ENCODE peak calls at places on chromosomes 7 and 10, in nine cellular contexts. Q, R, M, F, E, J, H, O and Y are unnamed samples.
A peak's percentile ranks its signal among the peaks of the same experiment; 100 is the strongest.

GRCh38 chr7:130941322-130942210 is 207.6 kb upstream of the KLF14 start:
- DNase-seq in Q (peak; percentile 35), R (peak; percentile 46), M (peak; percentile 35), F (peak; percentile 67), E (no peak), J (no peak), H (peak; percentile 74), O (no peak), Y (peak; percentile 64)

GRCh38 chr7:103373866-103374643 is 26.6 kb downstream of the PSMC2 start:
- DNase-seq in Q (no peak), R (no peak), M (no peak), F (no peak), E (no peak), J (no peak), H (no peak), O (no peak), Y (no peak)

GRCh38 chr10:73907841-73908517 is 3.0 kb upstream of the PLAU start:
- DNase-seq in Q (peak; percentile 91), R (peak; percentile 54), M (peak; percentile 44), F (no peak), E (peak; percentile 42), J (no peak), H (no peak), O (no peak), Y (no peak)

GRCh38 chr7:155007947-155008346 is 5.0 kb upstream of the PAXIP1 start:
- DNase-seq in Q (peak; percentile 31), R (no peak), M (no peak), F (no peak), E (no peak), J (peak; percentile 35), H (no peak), O (no peak), Y (no peak)

GRCh38 chr7:156156734-156157408 is 344.6 kb upstream of the SHH start:
- DNase-seq in Q (no peak), R (no peak), M (no peak), F (no peak), E (no peak), J (no peak), H (peak; percentile 67), O (no peak), Y (no peak)

GRCh38 chr10:31804416-31804815 is 124.2 kb downstream of the ARHGAP12 start:
- DNase-seq in Q (no peak), R (no peak), M (no peak), F (no peak), E (no peak), J (no peak), H (no peak), O (no peak), Y (no peak)

GRCh38 chr10:63072951-63073350 is 60.2 kb upstream of the NRBF2 start:
- DNase-seq in Q (no peak), R (no peak), M (no peak), F (peak; percentile 33), E (no peak), J (no peak), H (no peak), O (no peak), Y (no peak)

GRCh38 chr10:122515588-122516231 is 44.8 kb upstream of the DMBT1 start:
- DNase-seq in Q (no peak), R (peak; percentile 28), M (peak; percentile 39), F (no peak), E (no peak), J (peak; percentile 57), H (no peak), O (no peak), Y (peak; percentile 59)

GRCh38 chr7:112500619-112501018 is 19.8 kb downstream of the LSMEM1 start:
- DNase-seq in Q (no peak), R (no peak), M (no peak), F (no peak), E (no peak), J (no peak), H (no peak), O (no peak), Y (no peak)

GRCh38 chr10:35422236-35422635 is 85.9 kb downstream of the CCNY start:
- DNase-seq in Q (peak; percentile 51), R (no peak), M (no peak), F (no peak), E (no peak), J (no peak), H (no peak), O (no peak), Y (no peak)

GRCh38 chr7:70383947-70384475 is 747.9 kb upstream of the GALNT17 start:
- DNase-seq in Q (no peak), R (no peak), M (no peak), F (no peak), E (no peak), J (no peak), H (no peak), O (no peak), Y (no peak)

GRCh38 chr7:150450491-150450992 is at the start of gene GIMAP8:
- DNase-seq in Q (no peak), R (peak; percentile 82), M (peak; percentile 77), F (no peak), E (peak; percentile 60), J (peak; percentile 67), H (peak; percentile 81), O (no peak), Y (peak; percentile 59)

GRCh38 chr7:95871078-95871848 is 98.9 kb downstream of the DYNC1I1 start:
- DNase-seq in Q (peak; percentile 65), R (peak; percentile 20), M (no peak), F (no peak), E (no peak), J (no peak), H (no peak), O (no peak), Y (no peak)

GRCh38 chr10:117360994-117361667 is 14.1 kb downstream of the PDZD8 start:
- DNase-seq in Q (no peak), R (no peak), M (no peak), F (no peak), E (no peak), J (no peak), H (no peak), O (no peak), Y (no peak)

GRCh38 chr10:117364121-117364960 is 10.9 kb downstream of the PDZD8 start:
- DNase-seq in Q (peak; percentile 69), R (no peak), M (no peak), F (no peak), E (no peak), J (no peak), H (no peak), O (no peak), Y (no peak)

GRCh38 chr10:117365612-117366011 is 9.6 kb downstream of the PDZD8 start:
- DNase-seq in Q (no peak), R (no peak), M (no peak), F (no peak), E (peak; percentile 50), J (no peak), H (no peak), O (no peak), Y (no peak)

GRCh38 chr10:117362313-117362712 is 12.9 kb downstream of the PDZD8 start:
- DNase-seq in Q (no peak), R (no peak), M (no peak), F (no peak), E (no peak), J (no peak), H (no peak), O (no peak), Y (no peak)

DNA sequence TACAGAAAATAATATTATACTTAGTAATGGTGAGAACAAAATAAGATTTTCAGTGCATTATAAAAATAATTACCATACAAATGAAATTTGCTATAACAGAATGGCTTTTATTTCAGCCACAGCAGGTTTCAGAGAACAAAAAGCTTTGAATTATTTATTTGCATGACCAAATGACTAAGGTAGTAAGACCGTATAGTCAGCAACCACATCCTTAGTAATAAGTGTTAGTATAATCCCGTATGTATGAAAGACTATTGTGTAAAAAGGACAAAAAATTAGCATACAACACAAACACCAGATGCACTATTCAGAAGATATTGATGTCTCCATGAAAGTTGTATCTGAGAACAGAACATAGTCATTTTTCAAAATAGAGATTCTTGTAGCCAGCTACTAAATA is 12.2 kb downstream of the PDZD8 start:
- DNase-seq in Q (peak; percentile 35), R (no peak), M (no peak), F (no peak), E (no peak), J (no peak), H (no peak), O (no peak), Y (no peak)
- H3K4me3 ChIP-seq in Q (no peak overlapping the region), R (no peak overlapping the region), M (no peak overlapping the region), F (no peak overlapping the region), E (no peak overlapping the region), J (no peak overlapping the region), H (no peak overlapping the region), O (no peak overlapping the region), Y (no peak overlapping the region)

GRCh38 chr10:79246606-79247275 is 100.5 kb upstream of the PPIF start:
- DNase-seq in Q (peak; percentile 67), R (peak; percentile 86), M (peak; percentile 78), F (no peak), E (no peak), J (no peak), H (no peak), O (peak; percentile 41), Y (no peak)
- H3K4me1 ChIP-seq in Q (peaks cover 58% of the 10 kb centered on the region), R (peaks cover 92% of the 10 kb centered on the region), M (peaks cover 95% of the 10 kb centered on the region), F (no peaks in the 10 kb centered on the region), E (peaks cover 22% of the 10 kb centered on the region), J (peaks cover 37% of the 10 kb centered on the region), H (peaks cover 73% of the 10 kb centered on the region), O (peaks cover 4% of the 10 kb centered on the region), Y (peaks cover 70% of the 10 kb centered on the region)

DNA sequence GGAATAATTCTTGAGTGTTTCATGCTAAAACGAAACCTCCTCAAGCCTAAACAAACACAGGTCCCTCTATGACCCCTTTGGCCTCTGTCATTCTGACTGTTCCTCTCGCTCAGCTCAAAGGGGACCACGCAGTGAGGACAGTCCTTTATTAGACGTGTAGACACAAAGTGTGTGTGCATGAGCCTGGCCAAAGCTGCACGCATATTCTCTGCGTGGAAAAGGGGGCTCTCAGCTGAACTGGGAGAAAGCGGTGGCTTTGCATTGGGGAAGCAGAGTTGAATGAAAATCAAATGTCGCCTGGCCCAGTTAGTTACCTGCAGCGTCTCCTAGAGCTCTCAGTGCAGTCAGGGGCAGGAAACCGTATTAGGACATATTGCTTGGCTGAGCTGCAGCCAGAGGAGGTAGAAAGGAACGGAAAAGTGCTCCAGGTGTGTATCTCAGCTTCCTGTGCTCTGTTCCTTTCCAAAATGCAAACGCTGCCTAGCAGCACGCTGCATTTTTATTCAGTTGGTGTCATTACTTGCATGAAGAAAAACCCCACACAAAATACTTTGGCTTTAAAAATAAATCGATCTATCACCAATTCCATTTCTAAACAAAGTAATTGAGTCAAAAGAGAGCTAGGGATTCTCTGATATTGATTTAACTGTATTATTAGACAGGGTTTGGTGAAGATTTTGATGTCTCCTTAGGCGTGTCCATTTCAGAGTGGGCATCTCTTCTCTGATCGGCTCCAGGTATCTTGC is 4.9 kb downstream of the GATA3 start:
- DNase-seq in Q (peak; percentile 68), R (no peak), M (no peak), F (no peak), E (no peak), J (no peak), H (no peak), O (no peak), Y (no peak)
- H3K27me3 ChIP-seq in Q (peaks cover 98% of the 10 kb centered on the region), R (peaks cover 93% of the 10 kb centered on the region), M (peaks cover 100% of the 10 kb centered on the region), F (peaks cover 4% of the 10 kb centered on the region), E (no peaks in the 10 kb centered on the region), J (no peaks in the 10 kb centered on the region), H (peaks cover 64% of the 10 kb centered on the region), O (no peaks in the 10 kb centered on the region), Y (no peaks in the 10 kb centered on the region)

DNA sequence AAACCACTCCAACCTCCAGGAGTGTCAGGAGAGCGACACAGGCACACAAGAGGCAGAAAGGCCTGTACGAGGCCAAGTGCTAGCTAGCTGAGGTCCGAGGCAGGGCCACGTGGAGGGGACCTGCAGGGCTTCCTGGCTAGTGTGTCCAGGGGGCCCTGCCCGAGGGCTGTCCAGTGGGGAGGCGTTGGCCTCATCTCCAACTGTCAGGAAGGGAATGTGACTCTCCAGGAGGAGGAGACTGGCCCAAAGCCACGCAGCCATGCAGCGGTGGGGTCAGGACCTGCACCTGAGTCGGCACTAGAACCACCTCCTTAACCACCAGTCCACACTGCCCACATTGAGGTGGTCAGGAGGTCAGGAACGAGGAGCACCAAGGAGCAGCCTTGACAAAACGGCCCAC is 32.3 kb upstream of the FXYD4 start:
- DNase-seq in Q (no peak), R (no peak), M (no peak), F (peak; percentile 45), E (no peak), J (no peak), H (no peak), O (no peak), Y (no peak)
- H3K4me3 ChIP-seq in Q (no peak overlapping the region), R (no peak overlapping the region), M (no peak overlapping the region), F (no peak overlapping the region), E (no peak overlapping the region), J (no peak overlapping the region), H (no peak overlapping the region), O (no peak overlapping the region), Y (no peak overlapping the region)